ENCODE peak calls at places on chromosome 7, in five cellular contexts. H is RPMI7951, O is hypothalamus, U is HS-5, L is occipital lobe. A is an unnamed sample.

GRCh38 chr7:44705434-44705833 is 43.2 kb upstream of the ZMIZ2 start:
- DNase-seq in L (no peak), U (no peak), H (no peak), O (no peak), A (no peak)

GRCh38 chr7:1532456-1533254 is 2.2 kb downstream of the MAFK start:
- DNase-seq in U (peak), H (peak), O (no peak), L (peak), A (no peak)

GRCh38 chr7:82700739-82701138 is 257.2 kb upstream of the CACNA2D1 start:
- DNase-seq in O (no peak), U (no peak), H (no peak), L (no peak), A (no peak)

GRCh38 chr7:28685660-28686417 is 272.3 kb downstream of the TRIL start:
- DNase-seq in U (peak), H (peak), O (peak), L (peak), A (peak)

GRCh38 chr7:126303926-126304325 is 948.8 kb downstream of the GRM8 start:
- DNase-seq in H (no peak), O (no peak), U (no peak), L (no peak), A (no peak)

GRCh38 chr7:2571409-2571808 is 12.6 kb downstream of the IQCE start:
- DNase-seq in H (no peak), U (no peak), O (no peak), L (no peak), A (no peak)

GRCh38 chr7:18760046-18760445 is 264.5 kb downstream of the HDAC9 start:
- DNase-seq in L (no peak), H (no peak), O (no peak), U (no peak), A (no peak)

GRCh38 chr7:88377421-88377820 is 70.7 kb upstream of the STEAP4 start:
- DNase-seq in U (no peak), L (no peak), O (no peak), H (no peak), A (no peak)

GRCh38 chr7:27501001-27501400 is 161.7 kb downstream of the HIBADH start:
- DNase-seq in U (no peak), O (no peak), H (no peak), L (no peak), A (no peak)

GRCh38 chr7:94400643-94401042 is 5.9 kb downstream of the COL1A2 start:
- DNase-seq in H (no peak), L (no peak), O (no peak), U (no peak), A (no peak)

GRCh38 chr7:36563706-36564325 is 160.5 kb downstream of the AOAH start:
- DNase-seq in O (no peak), L (no peak), H (no peak), U (no peak), A (no peak)

GRCh38 chr7:140867467-140868314 is 57.0 kb downstream of the BRAF start:
- DNase-seq in O (no peak), U (no peak), L (no peak), H (no peak), A (no peak)

GRCh38 chr7:45923290-45923689 is 2.2 kb upstream of the IGFBP3 start:
- DNase-seq in O (peak), L (peak), H (peak), U (peak), A (no peak)

GRCh38 chr7:50822716-50823115 is 40.0 kb upstream of the GRB10 start:
- DNase-seq in U (no peak), H (peak), L (no peak), O (no peak), A (no peak)

GRCh38 chr7:138303230-138304070 is 156.6 kb upstream of the TRIM24 start:
- DNase-seq in O (no peak), H (no peak), L (no peak), U (no peak), A (no peak)

GRCh38 chr7:88183051-88183450 is 36.8 kb downstream of the SRI start:
- DNase-seq in U (no peak), O (no peak), L (no peak), H (no peak), A (no peak)

GRCh38 chr7:135281363-135281949 is 47.8 kb downstream of the STRA8 start:
- DNase-seq in H (peak), U (no peak), L (peak), O (no peak), A (peak)

GRCh38 chr7:71868797-71869196 is 543.3 kb downstream of the CALN1 start:
- DNase-seq in H (peak), L (no peak), U (peak), O (no peak), A (no peak)

GRCh38 chr7:155001756-155002410 is 1.0 kb downstream of the PAXIP1 start:
- DNase-seq in O (no peak), U (no peak), L (no peak), H (peak), A (peak)

GRCh38 chr7:132553031-132553430 is 23.2 kb downstream of the PLXNA4 start:
- DNase-seq in O (no peak), H (peak), U (no peak), L (no peak), A (no peak)

GRCh38 chr7:95001815-95002561 is 94.6 kb downstream of the PPP1R9A start:
- DNase-seq in L (no peak), U (no peak), O (no peak), H (no peak), A (no peak)

GRCh38 chr7:1696671-1697498 is 26.8 kb downstream of the ELFN1 start:
- DNase-seq in U (no peak), L (no peak), H (no peak), O (no peak), A (peak)

GRCh38 chr7:24858108-24858977 is 101.1 kb upstream of the GSDME start:
- DNase-seq in O (no peak), L (no peak), U (no peak), H (no peak), A (no peak)

GRCh38 chr7:129499915-129500463 is 2.3 kb upstream of the SMKR1 start:
- DNase-seq in L (no peak), U (no peak), O (no peak), H (no peak), A (no peak)

GRCh38 chr7:12769464-12769863 is 82.0 kb downstream of the ARL4A start:
- DNase-seq in O (no peak), U (no peak), H (no peak), L (no peak), A (no peak)

GRCh38 chr7:90312745-90313144 is 8.4 kb downstream of the FAM237B start:
- DNase-seq in H (peak), U (no peak), L (no peak), O (no peak), A (no peak)

GRCh38 chr7:9201928-9202327 is 768.5 kb downstream of the NXPH1 start:
- DNase-seq in H (no peak), L (no peak), U (no peak), O (no peak), A (no peak)

GRCh38 chr7:127907638-127908040 is 123.6 kb downstream of the LRRC4 start:
- DNase-seq in U (no peak), L (no peak), O (no peak), H (peak), A (no peak)

GRCh38 chr7:130500910-130501309 is 9.0 kb downstream of the MEST start:
- DNase-seq in L (no peak), U (no peak), O (no peak), H (no peak), A (no peak)

A was measured in GM13976.